ENCODE peak calls at places on chromosomes 5 and 9, in six cellular contexts. W is BE2C, D is lung, I is adrenal gland, K is psoas muscle, X is stomach. V is an unnamed sample.

GRCh38 chr5:4949108-4949507 is 191.0 kb upstream of the ADAMTS16 start:
- DNase-seq in W (no peak), K (no peak), D (no peak), I (no peak), X (no peak), V (no peak)

GRCh38 chr9:13412323-13412722 is 132.8 kb upstream of the MPDZ start:
- DNase-seq in W (no peak), D (no peak), I (no peak), X (no peak), K (no peak), V (no peak)

GRCh38 chr5:27702339-27702820 is 664.0 kb upstream of the CDH9 start:
- DNase-seq in I (no peak), K (no peak), W (no peak), X (no peak), D (no peak), V (no peak)

GRCh38 chr5:80369521-80369920 is 38.3 kb upstream of the ZFYVE16 start:
- DNase-seq in W (no peak), I (no peak), X (no peak), K (no peak), D (no peak), V (no peak)

GRCh38 chr9:70285246-70285645 is 26.5 kb downstream of the SMC5 start:
- DNase-seq in X (no peak), D (no peak), K (no peak), I (peak; percentile 55), W (peak; percentile 9), V (no peak)

GRCh38 chr5:5046680-5047502 is 93.2 kb upstream of the ADAMTS16 start:
- DNase-seq in X (no peak), I (no peak), W (no peak), D (no peak), K (no peak), V (no peak)

GRCh38 chr9:124695280-124695890 is 75.7 kb downstream of the NR6A1 start:
- DNase-seq in W (no peak), D (no peak), K (no peak), X (no peak), I (no peak), V (no peak)

GRCh38 chr5:154444559-154445421 is 1.0 kb upstream of the SAP30L start:
- DNase-seq in W (peak; percentile 28), K (no peak), D (no peak), I (no peak), X (no peak), V (no peak)

GRCh38 chr9:137030528-137030927 is 1.4 kb downstream of the FUT7 start:
- DNase-seq in W (no peak), D (no peak), I (no peak), K (no peak), X (peak; percentile 39), V (no peak)

GRCh38 chr9:123478160-123478559 is 122.2 kb downstream of the CRB2 start:
- DNase-seq in X (no peak), D (no peak), W (no peak), K (no peak), I (no peak), V (no peak)

GRCh38 chr9:95862343-95862742 is 13.1 kb upstream of the ERCC6L2 start:
- DNase-seq in D (no peak), X (no peak), I (no peak), W (no peak), K (no peak), V (no peak)

GRCh38 chr5:61263072-61263471 is 69.0 kb upstream of the ZSWIM6 start:
- DNase-seq in K (no peak), I (no peak), X (no peak), D (peak; percentile 62), W (no peak), V (no peak)

GRCh38 chr5:35902032-35902681 is 36.3 kb downstream of the CAPSL start:
- DNase-seq in K (no peak), W (no peak), D (no peak), X (no peak), I (no peak), V (no peak)

GRCh38 chr5:17190799-17191391 is 26.5 kb upstream of the BASP1 start:
- DNase-seq in X (no peak), W (no peak), D (no peak), K (no peak), I (no peak), V (no peak)

GRCh38 chr9:94139672-94140417 is 55.6 kb downstream of the PTPDC1 start:
- DNase-seq in W (peak; percentile 20), D (peak; percentile 78), K (peak; percentile 89), I (peak; percentile 96), X (peak; percentile 82), V (peak; percentile 59)

GRCh38 chr5:59287361-59287760 is 606.2 kb downstream of the PDE4D start:
- DNase-seq in I (no peak), D (no peak), K (no peak), X (peak; percentile 60), W (no peak), V (no peak)

GRCh38 chr5:136364307-136364706 is 1.0 kb downstream of the TRPC7 start:
- DNase-seq in D (no peak), W (no peak), I (no peak), K (no peak), X (no peak), V (no peak)

GRCh38 chr5:15615859-15616258 is 115.9 kb downstream of the FBXL7 start:
- DNase-seq in K (no peak), D (no peak), X (no peak), I (no peak), W (no peak), V (no peak)

GRCh38 chr5:167634432-167634831 is 657.0 kb upstream of the WWC1 start:
- DNase-seq in D (no peak), I (no peak), K (no peak), W (no peak), X (no peak), V (no peak)

DNA sequence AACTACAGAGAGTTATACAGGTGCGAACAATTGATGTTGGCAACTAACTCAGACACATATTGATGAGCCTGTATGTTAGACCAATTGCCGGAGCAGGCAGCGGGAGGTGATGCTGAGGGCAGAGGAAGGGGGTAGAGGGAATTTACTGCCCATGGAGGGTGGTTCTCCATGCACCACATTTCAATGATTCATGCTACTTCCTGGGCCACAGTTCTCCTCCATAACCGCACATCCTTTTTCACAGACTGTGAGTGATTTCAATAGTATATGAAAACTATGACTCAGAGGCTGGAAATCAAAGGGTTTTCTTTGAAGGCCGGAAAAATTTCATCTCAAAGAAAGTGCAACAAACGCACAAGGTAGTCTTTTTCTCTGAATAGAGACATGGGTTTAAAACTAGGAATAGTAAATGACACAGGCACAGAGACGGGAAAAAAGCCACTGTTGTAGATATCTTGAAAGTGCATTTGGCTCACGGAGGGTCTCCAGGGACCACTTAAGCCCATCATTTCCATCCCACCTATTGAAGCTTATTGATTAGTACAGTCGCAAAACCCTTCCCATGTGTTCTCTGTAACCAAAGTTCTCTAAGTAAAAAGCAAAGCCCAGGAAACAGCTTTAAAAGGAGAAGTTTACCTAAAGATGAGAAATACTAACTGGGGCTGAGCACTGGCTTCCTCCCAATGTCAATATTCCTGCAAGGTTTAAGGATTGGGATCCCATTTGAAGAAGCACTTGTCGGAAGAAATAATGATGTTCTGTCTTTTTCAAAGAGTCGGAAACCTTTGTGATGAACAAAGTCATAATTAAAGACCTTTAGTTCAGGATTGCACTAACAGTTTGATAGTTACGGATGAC is 28.0 kb upstream of the ADAM19 start:
- DNase-seq in K (no peak), D (no peak), X (no peak), W (no peak), I (no peak), V (no peak)
- TF ChIP-seq CTCF in K (no peak), D (no peak), X (no peak), W (no peak), I (no peak), V (no peak)

GRCh38 chr5:37816331-37816730 is 23.5 kb downstream of the GDNF start:
- DNase-seq in W (no peak), K (no peak), I (no peak), D (no peak), X (no peak), V (no peak)
- TF ChIP-seq CTCF in W (no peak), K (no peak), I (no peak), D (no peak), X (no peak), V (no peak)

GRCh38 chr5:180102636-180103035 is 31.1 kb upstream of the RNF130 start:
- DNase-seq in I (no peak), X (no peak), W (no peak), D (no peak), K (no peak), V (no peak)

GRCh38 chr5:180105827-180106312 is 34.3 kb upstream of the RNF130 start:
- DNase-seq in D (no peak), W (no peak), I (no peak), X (no peak), K (no peak), V (no peak)

GRCh38 chr5:180103487-180103886 is 31.9 kb upstream of the RNF130 start:
- DNase-seq in X (no peak), K (no peak), I (no peak), W (no peak), D (no peak), V (no peak)

GRCh38 chr5:180101451-180102105 is 30.0 kb upstream of the RNF130 start:
- DNase-seq in W (no peak), I (no peak), X (no peak), K (no peak), D (no peak), V (no peak)

GRCh38 chr5:180104131-180104530 is 32.6 kb upstream of the RNF130 start:
- DNase-seq in X (no peak), I (no peak), K (no peak), D (no peak), W (no peak), V (no peak)
- TF ChIP-seq CTCF in X (no peak), I (no peak), K (no peak), D (no peak), W (no peak), V (no peak)

GRCh38 chr9:89178162-89179120 is at the start of gene SHC3:
- DNase-seq in I (no peak), W (peak; percentile 66), K (peak; percentile 18), X (no peak), D (no peak), V (no peak)

GRCh38 chr9:89177401-89178161 is 1.0 kb downstream of the SHC3 start:
- DNase-seq in X (no peak), W (peak; percentile 52), I (peak; percentile 67), K (no peak), D (no peak), V (no peak)

GRCh38 chr9:89177021-89177400 is 1.6 kb downstream of the SHC3 start:
- DNase-seq in K (no peak), W (peak; percentile 46), D (no peak), X (no peak), I (no peak), V (no peak)

GRCh38 chr9:89174291-89174690 is 4.3 kb downstream of the SHC3 start:
- DNase-seq in W (no peak), D (no peak), X (no peak), K (no peak), I (no peak), V (no peak)

DNA sequence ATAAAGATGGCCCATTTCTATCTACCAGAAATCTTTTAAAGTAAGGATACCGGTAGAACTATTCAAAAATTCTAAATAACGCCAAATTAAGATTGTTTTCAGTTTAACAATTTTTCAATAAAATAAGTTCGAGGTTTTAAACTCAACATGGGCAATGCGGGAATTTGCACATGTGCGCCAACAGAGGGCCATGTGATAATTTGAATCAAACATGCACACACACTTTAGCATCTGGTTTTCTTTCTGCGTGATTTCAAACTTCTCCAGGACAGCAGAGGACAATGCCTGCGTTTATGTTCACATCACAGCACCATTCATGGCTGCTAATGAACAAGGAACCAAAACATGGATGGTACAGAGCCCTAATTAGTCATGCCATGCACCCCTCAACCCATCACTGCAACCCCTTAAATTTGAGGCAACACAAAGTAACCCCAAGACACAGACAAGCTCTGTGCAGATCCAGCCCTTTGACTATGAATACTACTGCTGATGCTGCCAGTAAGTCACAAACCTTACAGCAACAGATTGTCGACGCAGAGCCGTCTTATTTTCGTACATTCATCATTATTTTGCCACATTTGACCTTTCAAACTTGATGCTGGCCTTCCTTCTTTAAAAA is 2.8 kb downstream of the SHC3 start:
- DNase-seq in X (no peak), K (no peak), D (no peak), I (no peak), W (peak; percentile 43), V (no peak)
- TF ChIP-seq CTCF in X (no peak), K (no peak), D (no peak), I (no peak), W (peak; percentile 58), V (peak; percentile 64)